ENCODE peak calls at places on chromosomes 1 and 21, in eight cellular contexts. X is T-helper 17 cell; C is A172; V is PC-9; J is activated T-helper 1 cell treated with anti-CD3 and anti-CD28 coated beads, Interleukin-2, amount 50 U/mL, for 16 hours; U is AG09309; N is ELF-1; P is NCI-H1048. K is an unnamed sample.

GRCh38 chr1:3372317-3372716 is 82.1 kb upstream of the ARHGEF16 start:
- DNase-seq in C (no peak), X (no peak), P (no peak), N (no peak), V (no peak), J (no peak), U (no peak), K (no peak)

GRCh38 chr1:51728611-51729155 is 111.8 kb downstream of the OSBPL9 start:
- DNase-seq in U (no peak), P (no peak), J (no peak), X (no peak), N (peak; percentile 27), V (no peak), C (peak; percentile 2), K (no peak)

GRCh38 chr1:31792541-31792940 is 23.3 kb downstream of the SPOCD1 start:
- DNase-seq in V (no peak), X (no peak), C (no peak), U (no peak), N (no peak), J (no peak), P (no peak), K (no peak)

GRCh38 chr1:30310966-30311742 is 412.2 kb downstream of the MATN1 start:
- DNase-seq in U (no peak), V (no peak), N (no peak), P (no peak), C (no peak), J (no peak), X (no peak), K (no peak)

GRCh38 chr1:67020304-67020703 is 33.6 kb downstream of the SLC35D1 start:
- DNase-seq in N (no peak), J (no peak), C (no peak), X (no peak), U (peak; percentile 52), V (no peak), P (no peak), K (no peak)

GRCh38 chr1:40399984-40400704 is 26.6 kb downstream of the SMAP2 start:
- DNase-seq in X (no peak), U (no peak), J (no peak), N (no peak), C (no peak), V (no peak), P (no peak), K (no peak)

GRCh38 chr21:43303240-43304178 is 123.4 kb downstream of the SIK1 start:
- DNase-seq in X (no peak), U (no peak), C (no peak), V (no peak), J (no peak), P (no peak), N (no peak), K (no peak)

GRCh38 chr1:231748744-231749143 is 122.2 kb downstream of the DISC1 start:
- DNase-seq in P (no peak), J (no peak), U (no peak), N (no peak), C (no peak), X (no peak), V (no peak), K (no peak)

GRCh38 chr1:238115852-238116251 is 225.1 kb upstream of the ZP4 start:
- DNase-seq in X (no peak), N (no peak), J (no peak), V (no peak), C (no peak), P (no peak), U (no peak), K (no peak)

GRCh38 chr21:38817371-38818335 is 11.9 kb downstream of the ETS2 start:
- DNase-seq in J (no peak), C (peak; percentile 76), U (no peak), V (no peak), N (no peak), X (no peak), P (no peak), K (no peak)

GRCh38 chr1:182126272-182126800 is 64.8 kb upstream of the ZNF648 start:
- DNase-seq in V (no peak), N (no peak), X (no peak), U (no peak), J (no peak), P (no peak), C (no peak), K (no peak)

GRCh38 chr1:238123201-238123600 is 232.5 kb upstream of the ZP4 start:
- DNase-seq in P (no peak), C (no peak), U (no peak), N (no peak), X (no peak), V (no peak), J (no peak), K (no peak)

GRCh38 chr1:225973158-225973557 is 26.0 kb downstream of the SDE2 start:
- DNase-seq in J (no peak), V (peak; percentile 14), P (no peak), C (peak; percentile 13), X (no peak), N (no peak), U (no peak), K (no peak)

GRCh38 chr1:227895828-227896685 is 51.7 kb downstream of the WNT9A start:
- DNase-seq in N (peak; percentile 93), C (peak; percentile 53), V (peak; percentile 91), P (no peak), X (peak; percentile 5), U (no peak), J (no peak), K (no peak)

GRCh38 chr1:29932626-29933025 is 696.3 kb downstream of the PTPRU start:
- DNase-seq in J (no peak), X (no peak), V (no peak), P (no peak), U (no peak), C (no peak), N (no peak), K (no peak)

GRCh38 chr1:29311352-29312030 is 75.2 kb downstream of the PTPRU start:
- DNase-seq in C (no peak), N (no peak), V (no peak), U (no peak), J (no peak), X (no peak), P (no peak), K (no peak)

GRCh38 chr1:64476251-64476952 is 6.5 kb downstream of the CACHD1 start:
- DNase-seq in N (no peak), X (no peak), P (peak; percentile 34), V (no peak), U (peak; percentile 50), J (no peak), C (peak; percentile 44), K (no peak)

GRCh38 chr21:43207868-43208267 is 39.1 kb downstream of the CRYAA start:
- DNase-seq in N (no peak), V (no peak), J (no peak), P (no peak), C (no peak), X (no peak), U (no peak), K (no peak)

K was measured in T-helper 22 cell.